ENCODE peak calls at places on chromosomes 3 and 15, in eight cellular contexts. S is ovary, A is heart left ventricle, M is astrocyte, Z is sigmoid colon, W is IMR-90, X is tibial artery, O is GM06990. F is an unnamed sample. For H3K36me3, the result is how much of the 10 kb centered on the place peaks cover.

GRCh38 chr3:16442730-16443129 is 70.8 kb downstream of the RFTN1 start:
- DNase-seq in S (no peak), A (no peak), M (no peak), Z (no peak), W (no peak), X (no peak), O (no peak), F (no peak)

GRCh38 chr3:64093825-64094712 is 70.8 kb upstream of the PSMD6 start:
- DNase-seq in S (no peak), A (no peak), M (no peak), Z (no peak), W (no peak), X (no peak), O (no peak), F (no peak)

GRCh38 chr3:157134620-157135191 is 25.2 kb downstream of the CCNL1 start:
- DNase-seq in S (no peak), A (no peak), M (peak), Z (no peak), W (no peak), X (peak), O (no peak), F (no peak)

GRCh38 chr3:38396239-38396638 is 49.7 kb downstream of the XYLB start:
- DNase-seq in S (no peak), A (no peak), M (no peak), Z (no peak), W (no peak), X (no peak), O (no peak), F (no peak)

GRCh38 chr3:45130476-45130875 is 15.7 kb downstream of the CDCP1 start:
- DNase-seq in S (no peak), A (no peak), M (no peak), Z (no peak), W (no peak), X (no peak), O (no peak), F (no peak)

GRCh38 chr3:10581251-10581650 is 75.9 kb upstream of the ATP2B2 start:
- DNase-seq in S (no peak), A (no peak), M (peak), Z (no peak), W (no peak), X (no peak), O (no peak), F (no peak)

GRCh38 chr3:101816215-101817149 is 32.8 kb upstream of the NFKBIZ start:
- DNase-seq in S (no peak), A (no peak), M (peak), Z (peak), W (no peak), X (no peak), O (no peak), F (no peak)

GRCh38 chr3:100075731-100076543 is 38.4 kb downstream of the FILIP1L start:
- DNase-seq in S (no peak), A (no peak), M (no peak), Z (no peak), W (no peak), X (no peak), O (no peak), F (no peak)

GRCh38 chr3:184378650-184379374 is 805 bp upstream of the THPO start:
- DNase-seq in S (no peak), A (no peak), M (no peak), Z (peak), W (no peak), X (no peak), O (no peak), F (no peak)

GRCh38 chr3:141878812-141879211 is 2.4 kb downstream of the ATP1B3 start:
- DNase-seq in S (no peak), A (no peak), M (no peak), Z (no peak), W (peak), X (no peak), O (no peak), F (peak)

GRCh38 chr15:52136471-52136993 is 24.0 kb upstream of the BCL2L10 start:
- DNase-seq in S (no peak), A (no peak), M (no peak), Z (no peak), W (peak), X (no peak), O (no peak), F (peak)

GRCh38 chr3:77837626-77838025 is 797.7 kb downstream of the ROBO2 start:
- DNase-seq in S (no peak), A (no peak), M (no peak), Z (no peak), W (no peak), X (no peak), O (no peak), F (no peak)

GRCh38 chr15:57555270-57555669 is 36.4 kb upstream of the MYZAP start:
- DNase-seq in S (no peak), A (no peak), M (peak), Z (no peak), W (peak), X (no peak), O (no peak), F (no peak)

GRCh38 chr3:29665688-29666087 is 384.8 kb downstream of the RBMS3 start:
- DNase-seq in S (no peak), A (no peak), M (no peak), Z (no peak), W (no peak), X (no peak), O (no peak), F (no peak)

GRCh38 chr15:43215961-43216360 is 4.9 kb downstream of the EPB42 start:
- DNase-seq in S (no peak), A (no peak), M (no peak), Z (no peak), W (peak), X (no peak), O (no peak), F (no peak)

GRCh38 chr3:38029400-38030125 is at the start of gene PLCD1:
- DNase-seq in S (peak), A (peak), M (peak), Z (peak), W (no peak), X (peak), O (no peak), F (peak)

GRCh38 chr15:82140859-82141258 is 95.0 kb upstream of the MEX3B start:
- DNase-seq in S (no peak), A (no peak), M (no peak), Z (no peak), W (no peak), X (no peak), O (no peak), F (no peak)

GRCh38 chr15:28944696-28945300 is 59.0 kb downstream of the APBA2 start:
- DNase-seq in S (no peak), A (no peak), M (no peak), Z (peak), W (no peak), X (peak), O (no peak), F (no peak)

GRCh38 chr15:73994912-73995622 is 551 bp downstream of the PML start:
- DNase-seq in S (peak), A (no peak), M (no peak), Z (peak), W (no peak), X (no peak), O (no peak), F (peak)

GRCh38 chr3:127045435-127046045 is 62.6 kb downstream of the PLXNA1 start:
- DNase-seq in S (no peak), A (no peak), M (no peak), Z (no peak), W (no peak), X (no peak), O (no peak), F (no peak)

GRCh38 chr3:138367912-138368311 is 19.5 kb downstream of the MRAS start:
- DNase-seq in S (peak), A (peak), M (peak), Z (peak), W (peak), X (peak), O (no peak), F (peak)

GRCh38 chr3:72447059-72447946 is 400.9 kb downstream of the SHQ1 start:
- DNase-seq in S (peak), A (peak), M (peak), Z (peak), W (peak), X (peak), O (peak), F (peak)

GRCh38 chr3:115785782-115786181 is 162.5 kb downstream of the GAP43 start:
- DNase-seq in S (no peak), A (no peak), M (peak), Z (no peak), W (no peak), X (no peak), O (no peak), F (no peak)

GRCh38 chr15:48566669-48567068 is 78.8 kb downstream of the FBN1 start:
- DNase-seq in S (no peak), A (no peak), M (peak), Z (no peak), W (peak), X (no peak), O (no peak), F (no peak)

GRCh38 chr3:138941259-138941885 is 5.6 kb downstream of the FOXL2 start:
- DNase-seq in S (peak), A (no peak), M (no peak), Z (no peak), W (peak), X (no peak), O (no peak), F (no peak)

GRCh38 chr3:138493804-138494606 is 59.6 kb downstream of the ESYT3 start:
- DNase-seq in S (no peak), A (no peak), M (peak), Z (no peak), W (peak), X (no peak), O (no peak), F (no peak)

GRCh38 chr3:170331143-170331542 is 26.4 kb upstream of the SKIL start:
- DNase-seq in S (no peak), A (no peak), M (no peak), Z (no peak), W (no peak), X (no peak), O (no peak), F (peak)

GRCh38 chr15:65177901-65178300 is 7.2 kb downstream of the CLPX start:
- DNase-seq in S (no peak), A (no peak), M (no peak), Z (no peak), W (no peak), X (no peak), O (no peak), F (no peak)
- H3K36me3 ChIP-seq in S (under half), A (half or more), M (under half), Z (half or more), W (under half), X (under half), O (under half), F (under half)

DNA sequence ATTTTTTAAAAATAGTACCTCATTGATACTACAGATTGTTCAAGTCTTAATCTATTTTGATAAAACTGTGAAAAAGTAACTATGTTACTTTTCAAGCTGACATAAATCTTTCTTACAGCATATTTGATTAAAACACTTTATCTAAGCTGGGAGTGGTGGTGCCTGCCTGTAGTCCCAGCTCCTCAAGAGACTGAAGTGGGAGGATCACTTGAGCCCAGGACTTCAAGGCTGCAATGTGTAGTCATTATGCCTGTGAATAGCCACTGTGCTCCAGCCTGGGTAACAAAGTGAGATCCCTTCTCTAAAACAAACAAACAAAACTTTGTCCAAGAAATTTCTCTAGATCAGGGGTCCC is 59.6 kb upstream of the NEDD4 start:
- DNase-seq in S (no peak), A (no peak), M (no peak), Z (no peak), W (no peak), X (no peak), O (no peak), F (no peak)
- TF ChIP-seq CTCF in S (no peak), A (no peak), M (no peak), Z (peak), W (no peak), X (no peak), O (no peak), F (peak)

GRCh38 chr3:50994537-50994936 is 319.8 kb downstream of the DOCK3 start:
- DNase-seq in S (no peak), A (no peak), M (no peak), Z (no peak), W (no peak), X (no peak), O (no peak), F (no peak)

GRCh38 chr3:50995085-50995824 is 320.5 kb downstream of the DOCK3 start:
- DNase-seq in S (no peak), A (no peak), M (no peak), Z (no peak), W (no peak), X (no peak), O (no peak), F (no peak)
- H3K4me3 ChIP-seq in S (no peak), A (no peak), M (no peak), Z (no peak), W (no peak), X (no peak), O (no peak), F (no peak)

GRCh38 chr3:52620580-52620979 is 65.1 kb downstream of the PBRM1 start:
- DNase-seq in S (no peak), A (no peak), M (no peak), Z (no peak), W (no peak), X (no peak), O (no peak), F (no peak)

GRCh38 chr3:52623234-52623792 is 62.4 kb downstream of the PBRM1 start:
- DNase-seq in S (no peak), A (no peak), M (no peak), Z (no peak), W (no peak), X (no peak), O (no peak), F (no peak)

GRCh38 chr3:52625041-52625440 is 60.7 kb downstream of the PBRM1 start:
- DNase-seq in S (no peak), A (no peak), M (no peak), Z (no peak), W (no peak), X (no peak), O (no peak), F (no peak)
- H3K36me3 ChIP-seq in S (under half), A (under half), M (under half), Z (half or more), W (under half), X (under half), O (under half), F (under half)

DNA sequence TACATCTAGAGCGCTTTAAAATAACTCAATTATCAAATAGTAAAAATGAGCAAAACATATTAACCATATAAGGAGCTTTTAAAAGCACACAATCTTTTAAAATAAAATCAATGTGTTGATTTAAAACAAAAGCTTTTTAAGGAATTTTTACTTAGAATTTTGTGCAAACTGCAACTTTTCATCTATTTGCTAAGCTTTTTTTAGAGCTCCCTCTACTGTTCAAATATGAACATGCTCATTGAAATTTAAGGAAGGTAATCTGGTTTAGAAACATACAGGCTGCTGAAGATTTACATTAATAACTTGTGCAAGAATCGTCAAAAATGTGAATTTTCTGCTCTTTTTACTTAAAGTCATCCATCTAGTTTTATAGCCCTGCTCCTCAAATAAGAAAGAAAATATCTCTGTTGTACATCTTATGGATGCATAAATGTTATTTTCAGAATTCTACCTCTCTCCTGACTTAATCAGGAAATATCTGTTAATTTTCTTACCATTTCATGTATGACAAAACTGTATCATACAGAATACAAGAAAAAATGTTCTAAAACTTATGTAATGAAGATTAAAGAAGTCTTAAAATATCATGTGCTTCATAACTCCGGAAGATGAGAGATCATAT is 469.4 kb upstream of the ROBO2 start:
- DNase-seq in S (no peak), A (no peak), M (peak), Z (no peak), W (peak), X (no peak), O (no peak), F (no peak)
- TF ChIP-seq CTCF in S (no peak), A (peak), M (peak), Z (no peak), W (peak), X (peak), O (peak), F (peak)

GRCh38 chr3:196138927-196139680 is 57.2 kb upstream of the TFRC start:
- DNase-seq in S (peak), A (no peak), M (peak), Z (no peak), W (peak), X (no peak), O (no peak), F (peak)
- H3K4me3 ChIP-seq in S (no peak), A (no peak), M (no peak), Z (no peak), W (no peak), X (no peak), O (no peak), F (no peak)

DNA sequence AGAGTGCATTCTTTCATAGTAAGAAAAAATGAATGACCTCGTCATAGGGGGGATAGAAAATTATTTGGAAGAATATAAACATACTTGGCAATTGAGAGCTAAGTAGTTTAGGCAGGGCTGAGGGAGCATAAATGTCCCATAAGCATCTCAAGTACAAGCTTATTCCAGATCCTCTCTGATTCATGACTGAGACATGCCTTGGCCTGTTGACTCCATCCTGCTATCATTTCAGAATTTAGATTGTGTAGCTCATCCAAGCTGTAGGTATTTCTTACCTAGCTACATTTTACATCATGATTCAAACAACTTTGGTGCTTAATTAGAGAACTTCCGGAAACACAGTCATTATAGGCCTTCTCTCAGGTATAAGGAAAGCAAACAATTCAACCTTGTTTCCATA is 12.3 kb downstream of the POGLUT1 start:
- DNase-seq in S (no peak), A (no peak), M (no peak), Z (no peak), W (peak), X (no peak), O (no peak), F (no peak)
- H3K36me3 ChIP-seq in S (under half), A (half or more), M (under half), Z (half or more), W (under half), X (under half), O (under half), F (under half)

DNA sequence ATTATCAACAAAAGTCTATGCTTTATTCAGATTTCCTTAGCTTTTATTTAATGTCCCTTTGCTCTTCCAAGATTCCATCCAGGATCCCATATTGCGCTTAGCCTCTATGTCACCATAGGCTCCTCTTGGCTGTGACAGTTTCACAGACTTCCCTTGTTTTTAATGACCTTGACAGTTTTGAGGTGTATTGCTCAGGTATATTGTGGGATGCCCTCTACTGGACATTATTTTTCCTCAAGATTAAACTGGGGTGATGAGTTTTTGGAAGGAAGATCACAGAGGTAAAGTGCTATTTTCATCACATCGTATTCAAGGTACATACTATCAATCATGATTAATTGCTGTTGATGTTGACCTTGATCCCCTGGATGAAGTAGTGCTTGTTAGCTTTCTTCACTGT is 99.1 kb upstream of the SMAD3 start:
- DNase-seq in S (no peak), A (no peak), M (no peak), Z (no peak), W (no peak), X (no peak), O (no peak), F (no peak)
- TF ChIP-seq CTCF in S (no peak), A (no peak), M (peak), Z (no peak), W (peak), X (no peak), O (peak), F (no peak)

GRCh38 chr3:144187531-144188230 is 216.1 kb downstream of the DIPK2A start:
- DNase-seq in S (no peak), A (no peak), M (peak), Z (no peak), W (peak), X (no peak), O (no peak), F (no peak)

GRCh38 chr3:144185291-144185690 is 213.7 kb downstream of the DIPK2A start:
- DNase-seq in S (no peak), A (no peak), M (peak), Z (no peak), W (peak), X (no peak), O (no peak), F (no peak)

GRCh38 chr3:144189044-144189443 is 217.4 kb downstream of the DIPK2A start:
- DNase-seq in S (no peak), A (no peak), M (peak), Z (no peak), W (peak), X (no peak), O (no peak), F (no peak)
- H3K4me3 ChIP-seq in S (no peak), A (no peak), M (no peak), Z (no peak), W (no peak), X (no peak), O (no peak), F (no peak)